ENCODE peak calls at places on chromosomes 2 and 18, in nine cellular contexts. H is suprapubic skin, D is HepG2, W is stomach, Y is K562, L is A549, I is upper lobe of left lung, P is H1, X is sigmoid colon. G is an unnamed sample.

GRCh38 chr2:38509322-38509946 is 93.3 kb downstream of the HNRNPLL start:
- DNase-seq in P (no peak), X (no peak), I (no peak), H (no peak), L (no peak), Y (peak; percentile 43), W (no peak), D (no peak), G (peak; percentile 37)

GRCh38 chr2:113686537-113686936 is 59.5 kb downstream of the RABL2A start:
- DNase-seq in D (no peak), X (no peak), H (no peak), P (no peak), Y (no peak), L (no peak), I (no peak), W (no peak), G (no peak)

GRCh38 chr2:23436346-23437099 is 51.5 kb downstream of the KLHL29 start:
- DNase-seq in I (no peak), X (peak; percentile 68), H (no peak), D (no peak), Y (no peak), P (peak; percentile 59), L (no peak), W (peak; percentile 19), G (no peak)

GRCh38 chr2:88903744-88904353 is 212.4 kb downstream of the RPIA start:
- DNase-seq in P (no peak), I (no peak), X (no peak), D (peak; percentile 58), L (peak; percentile 13), W (no peak), H (no peak), Y (peak; percentile 55), G (peak; percentile 6)

GRCh38 chr18:62585274-62586147 is 62.7 kb downstream of the ZCCHC2 start:
- DNase-seq in I (no peak), Y (no peak), W (no peak), P (no peak), D (no peak), H (no peak), L (no peak), X (no peak), G (no peak)

GRCh38 chr2:196137271-196137670 is 34.1 kb downstream of the STK17B start:
- DNase-seq in D (no peak), I (no peak), X (no peak), L (no peak), H (no peak), Y (no peak), W (no peak), P (no peak), G (no peak)

GRCh38 chr2:88811238-88811637 is 119.8 kb downstream of the RPIA start:
- DNase-seq in W (no peak), P (no peak), H (no peak), I (no peak), Y (no peak), X (no peak), D (no peak), L (no peak), G (no peak)

GRCh38 chr2:1609040-1609439 is 135.3 kb downstream of the PXDN start:
- DNase-seq in H (no peak), I (no peak), D (no peak), W (no peak), X (no peak), L (no peak), P (no peak), Y (no peak), G (no peak)

GRCh38 chr2:175418224-175418843 is 236.8 kb upstream of the ATP5MC3 start:
- DNase-seq in I (no peak), W (no peak), X (no peak), P (no peak), D (no peak), L (no peak), H (no peak), Y (peak; percentile 47), G (no peak)

GRCh38 chr2:63692002-63692606 is 103.3 kb downstream of the MDH1 start:
- DNase-seq in L (peak; percentile 43), D (peak; percentile 41), Y (peak; percentile 24), P (no peak), I (no peak), W (no peak), X (no peak), H (no peak), G (no peak)

GRCh38 chr2:130846686-130847375 is 10.1 kb downstream of the ARHGEF4 start:
- DNase-seq in H (no peak), I (no peak), X (no peak), D (no peak), P (no peak), W (no peak), Y (no peak), L (no peak), G (no peak)

GRCh38 chr18:7096838-7097237 is 20.8 kb downstream of the LAMA1 start:
- DNase-seq in X (no peak), W (no peak), H (no peak), P (no peak), D (no peak), Y (no peak), I (no peak), L (no peak), G (no peak)

GRCh38 chr2:229425573-229425972 is 154.5 kb upstream of the PID1 start:
- DNase-seq in L (no peak), Y (no peak), I (no peak), P (no peak), X (no peak), W (no peak), D (no peak), H (no peak), G (no peak)

GRCh38 chr18:48866028-48866733 is 84.6 kb downstream of the SMAD7 start:
- DNase-seq in L (no peak), P (no peak), H (no peak), D (no peak), Y (no peak), W (peak; percentile 84), X (peak; percentile 87), I (no peak), G (no peak)

GRCh38 chr2:134218928-134219707 is 34.8 kb upstream of the MGAT5 start:
- DNase-seq in D (no peak), H (no peak), P (no peak), L (no peak), X (no peak), I (peak; percentile 60), W (no peak), Y (no peak), G (no peak)

GRCh38 chr2:218694405-218695145 is 16.1 kb upstream of the TTLL4 start:
- DNase-seq in W (no peak), L (no peak), D (no peak), P (no peak), X (no peak), Y (no peak), H (no peak), I (no peak), G (no peak)

GRCh38 chr2:231487197-231487596 is 22.9 kb upstream of the NCL start:
- DNase-seq in W (no peak), P (no peak), X (peak; percentile 28), I (no peak), L (no peak), H (no peak), D (no peak), Y (no peak), G (no peak)

GRCh38 chr2:231479455-231479854 is 15.2 kb upstream of the NCL start:
- DNase-seq in W (no peak), I (no peak), Y (no peak), D (no peak), P (no peak), X (no peak), H (no peak), L (no peak), G (no peak)

GRCh38 chr2:231480781-231481180 is 16.5 kb upstream of the NCL start:
- DNase-seq in I (no peak), Y (no peak), W (no peak), H (no peak), D (no peak), P (no peak), L (no peak), X (no peak), G (no peak)

GRCh38 chr2:231483398-231484329 is 19.4 kb upstream of the NCL start:
- DNase-seq in I (no peak), Y (no peak), L (no peak), D (no peak), P (no peak), H (no peak), X (peak; percentile 62), W (no peak), G (no peak)

GRCh38 chr2:231482806-231483391 is 18.6 kb upstream of the NCL start:
- DNase-seq in P (no peak), D (peak; percentile 65), H (peak; percentile 82), I (peak; percentile 79), L (peak; percentile 87), W (peak; percentile 80), Y (peak; percentile 71), X (peak; percentile 85), G (peak; percentile 49)
- H3K4me3 ChIP-seq in P (no peak overlapping the region), D (peak overlapping the region; percentile 71), H (peak overlapping the region; percentile 54), I (peak overlapping the region; percentile 62), L (peak overlapping the region; percentile 27), W (peak overlapping the region; percentile 59), Y (no peak overlapping the region), X (peak overlapping the region; percentile 47), G (peak overlapping the region; percentile 28)

GRCh38 chr2:6524678-6525367 is 340.9 kb downstream of the CMPK2 start:
- DNase-seq in H (no peak), X (no peak), D (no peak), L (no peak), I (no peak), Y (no peak), W (no peak), P (no peak), G (no peak)
- TF ChIP-seq EP300 in H (no peak), X (no peak), D (no peak), L (no peak), I (no peak), Y (no peak), W (no peak), P (no peak), G (no peak)

DNA sequence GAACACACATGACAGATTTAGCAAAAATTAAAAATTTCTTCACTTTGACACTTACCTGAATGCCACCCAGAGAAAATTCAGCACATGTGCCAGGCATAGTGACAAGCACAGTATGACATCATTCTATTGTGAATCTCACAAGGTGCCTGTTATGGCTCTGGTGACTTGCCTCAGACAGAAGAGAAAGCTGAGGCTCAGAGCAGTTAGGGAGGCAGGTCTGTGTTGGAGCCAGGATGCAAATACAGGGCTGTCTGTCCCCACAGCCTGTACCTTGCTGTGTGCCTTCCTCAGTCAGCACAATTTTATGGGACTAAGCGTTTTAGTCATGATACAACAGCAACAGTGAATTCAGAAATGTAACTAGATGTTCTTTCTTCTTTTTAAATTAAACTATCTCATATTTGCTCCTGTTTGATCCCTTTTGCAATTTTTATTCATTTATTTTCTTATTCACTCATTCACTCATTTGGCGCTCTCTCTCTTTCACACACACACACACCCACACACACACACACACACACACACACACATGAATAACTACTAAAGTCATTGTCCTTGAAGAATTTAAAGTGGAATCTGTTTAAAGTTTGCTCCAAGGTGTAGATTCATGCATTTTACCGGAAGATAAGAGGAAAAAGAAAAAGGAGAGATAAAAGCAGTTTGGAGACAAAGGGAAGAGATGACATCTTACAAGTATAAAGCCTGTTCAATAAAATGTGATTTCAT is 37.9 kb upstream of the CTAGE1 start:
- DNase-seq in D (no peak), W (no peak), P (no peak), L (no peak), H (no peak), Y (no peak), X (no peak), I (no peak), G (no peak)
- H3K4me3 ChIP-seq in D (no peak overlapping the region), W (no peak overlapping the region), P (no peak overlapping the region), L (no peak overlapping the region), H (no peak overlapping the region), Y (no peak overlapping the region), X (no peak overlapping the region), I (no peak overlapping the region), G (no peak overlapping the region)

GRCh38 chr2:215667544-215668243 is 231.8 kb upstream of the FN1 start:
- DNase-seq in L (no peak), P (no peak), X (no peak), D (no peak), I (no peak), H (no peak), Y (no peak), W (no peak), G (no peak)
- TF ChIP-seq EP300 in L (no peak), P (no peak), X (no peak), D (no peak), I (no peak), H (no peak), Y (no peak), W (no peak), G (no peak)

G was measured in tibial nerve.